ENCODE peak calls at places on chromosome 13, in six cellular contexts. One of them, this sample, is unnamed.

GRCh38 chr13:112971288-112971643 is 2.3 kb downstream of the MCF2L start:
- DNase-seq in esophagus squamous epithelium: no peak
- DNase-seq in heart left ventricle: no peak
- DNase-seq in endodermal cell: no peak
- DNase-seq in spleen: peak; percentile 46
- DNase-seq in AG10803: no peak
- DNase-seq in this sample: no peak

GRCh38 chr13:113390874-113391497 is 27.1 kb upstream of the GRTP1 start:
- DNase-seq in esophagus squamous epithelium: no peak
- DNase-seq in heart left ventricle: no peak
- DNase-seq in endodermal cell: peak; percentile 83
- DNase-seq in spleen: no peak
- DNase-seq in AG10803: no peak
- DNase-seq in this sample: no peak

GRCh38 chr13:39448831-39449230 is 154.2 kb downstream of the LHFPL6 start:
- DNase-seq in esophagus squamous epithelium: no peak
- DNase-seq in heart left ventricle: peak; percentile 43
- DNase-seq in endodermal cell: no peak
- DNase-seq in spleen: no peak
- DNase-seq in AG10803: no peak
- DNase-seq in this sample: no peak

GRCh38 chr13:113951246-113951999 is 22.5 kb downstream of the C13orf46 start:
- DNase-seq in esophagus squamous epithelium: peak; percentile 20
- DNase-seq in heart left ventricle: peak; percentile 85
- DNase-seq in endodermal cell: peak; percentile 87
- DNase-seq in spleen: peak; percentile 93
- DNase-seq in AG10803: peak; percentile 83
- DNase-seq in this sample: peak; percentile 77

GRCh38 chr13:53405616-53406015 is 377.0 kb downstream of the OLFM4 start:
- DNase-seq in esophagus squamous epithelium: no peak
- DNase-seq in heart left ventricle: no peak
- DNase-seq in endodermal cell: peak; percentile 88
- DNase-seq in spleen: no peak
- DNase-seq in AG10803: no peak
- DNase-seq in this sample: no peak

GRCh38 chr13:100098445-100099116 is 9.7 kb downstream of the PCCA start:
- DNase-seq in esophagus squamous epithelium: no peak
- DNase-seq in heart left ventricle: no peak
- DNase-seq in endodermal cell: no peak
- DNase-seq in spleen: no peak
- DNase-seq in AG10803: no peak
- DNase-seq in this sample: no peak

GRCh38 chr13:80841346-80841882 is 500.5 kb upstream of the SPRY2 start:
- DNase-seq in esophagus squamous epithelium: no peak
- DNase-seq in heart left ventricle: no peak
- DNase-seq in endodermal cell: no peak
- DNase-seq in spleen: no peak
- DNase-seq in AG10803: no peak
- DNase-seq in this sample: no peak

GRCh38 chr13:95375706-95376105 is 74.5 kb upstream of the ABCC4 start:
- DNase-seq in esophagus squamous epithelium: no peak
- DNase-seq in heart left ventricle: no peak
- DNase-seq in endodermal cell: no peak
- DNase-seq in spleen: no peak
- DNase-seq in AG10803: no peak
- DNase-seq in this sample: no peak

GRCh38 chr13:19587635-19588300 is 26.4 kb upstream of the TPTE2 start:
- DNase-seq in esophagus squamous epithelium: no peak
- DNase-seq in heart left ventricle: no peak
- DNase-seq in endodermal cell: peak; percentile 50
- DNase-seq in spleen: no peak
- DNase-seq in AG10803: peak; percentile 34
- DNase-seq in this sample: peak; percentile 62
- TF ChIP-seq CTCF in esophagus squamous epithelium: peak; percentile 33
- TF ChIP-seq CTCF in heart left ventricle: peak; percentile 43
- TF ChIP-seq CTCF in endodermal cell: peak; percentile 69
- TF ChIP-seq CTCF in spleen: peak; percentile 48
- TF ChIP-seq CTCF in AG10803: peak; percentile 41
- TF ChIP-seq CTCF in this sample: peak; percentile 27

DNA sequence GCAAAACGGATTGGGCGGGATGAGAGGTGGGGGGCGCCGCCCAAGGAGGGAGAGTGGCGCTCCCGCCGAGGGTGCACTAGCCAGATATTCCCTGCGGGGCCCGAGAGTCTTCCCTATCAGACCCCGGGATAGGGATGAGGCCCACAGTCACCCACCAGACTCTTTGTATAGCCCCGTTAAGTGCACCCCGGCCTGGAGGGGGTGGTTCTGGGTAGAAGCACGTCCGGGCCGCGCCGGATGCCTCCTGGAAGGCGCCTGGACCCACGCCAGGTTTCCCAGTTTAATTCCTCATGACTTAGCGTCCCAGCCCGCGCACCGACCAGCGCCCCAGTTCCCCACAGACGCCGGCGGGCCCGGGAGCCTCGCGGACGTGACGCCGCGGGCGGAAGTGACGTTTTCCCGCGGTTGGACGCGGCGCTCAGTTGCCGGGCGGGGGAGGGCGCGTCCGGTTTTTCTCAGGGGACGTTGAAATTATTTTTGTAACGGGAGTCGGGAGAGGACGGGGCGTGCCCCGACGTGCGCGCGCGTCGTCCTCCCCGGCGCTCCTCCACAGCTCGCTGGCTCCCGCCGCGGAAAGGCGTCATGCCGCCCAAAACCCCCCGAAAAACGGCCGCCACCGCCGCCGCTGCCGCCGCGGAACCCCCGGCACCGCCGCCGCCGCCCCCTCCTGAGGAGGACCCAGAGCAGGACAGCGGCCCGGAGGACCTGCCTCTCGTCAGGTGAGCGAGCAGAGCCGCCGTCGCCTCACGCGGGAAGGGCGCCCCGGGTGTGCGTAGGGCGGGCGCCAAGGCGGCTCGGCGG is at the start of gene RB1:
- DNase-seq in esophagus squamous epithelium: peak; percentile 47
- DNase-seq in heart left ventricle: peak; percentile 94
- DNase-seq in endodermal cell: peak; percentile 89
- DNase-seq in spleen: peak; percentile 98
- DNase-seq in AG10803: peak; percentile 89
- DNase-seq in this sample: peak; percentile 91
- TF ChIP-seq CTCF in esophagus squamous epithelium: no peak
- TF ChIP-seq CTCF in heart left ventricle: no peak
- TF ChIP-seq CTCF in endodermal cell: no peak
- TF ChIP-seq CTCF in spleen: peak; percentile 24
- TF ChIP-seq CTCF in AG10803: no peak
- TF ChIP-seq CTCF in this sample: no peak

GRCh38 chr13:45490068-45490467 is 25.3 kb downstream of the COG3 start:
- DNase-seq in esophagus squamous epithelium: no peak
- DNase-seq in heart left ventricle: no peak
- DNase-seq in endodermal cell: no peak
- DNase-seq in spleen: no peak
- DNase-seq in AG10803: no peak
- DNase-seq in this sample: no peak
- TF ChIP-seq CTCF in esophagus squamous epithelium: no peak
- TF ChIP-seq CTCF in heart left ventricle: peak; percentile 11
- TF ChIP-seq CTCF in endodermal cell: peak; percentile 71
- TF ChIP-seq CTCF in spleen: peak; percentile 25
- TF ChIP-seq CTCF in AG10803: no peak
- TF ChIP-seq CTCF in this sample: no peak

GRCh38 chr13:66462187-66462586 is 767.9 kb downstream of the PCDH9 start:
- DNase-seq in esophagus squamous epithelium: no peak
- DNase-seq in heart left ventricle: no peak
- DNase-seq in endodermal cell: no peak
- DNase-seq in spleen: no peak
- DNase-seq in AG10803: no peak
- DNase-seq in this sample: no peak
- TF ChIP-seq CTCF in esophagus squamous epithelium: no peak
- TF ChIP-seq CTCF in heart left ventricle: no peak
- TF ChIP-seq CTCF in endodermal cell: no peak
- TF ChIP-seq CTCF in spleen: no peak
- TF ChIP-seq CTCF in AG10803: no peak
- TF ChIP-seq CTCF in this sample: no peak

DNA sequence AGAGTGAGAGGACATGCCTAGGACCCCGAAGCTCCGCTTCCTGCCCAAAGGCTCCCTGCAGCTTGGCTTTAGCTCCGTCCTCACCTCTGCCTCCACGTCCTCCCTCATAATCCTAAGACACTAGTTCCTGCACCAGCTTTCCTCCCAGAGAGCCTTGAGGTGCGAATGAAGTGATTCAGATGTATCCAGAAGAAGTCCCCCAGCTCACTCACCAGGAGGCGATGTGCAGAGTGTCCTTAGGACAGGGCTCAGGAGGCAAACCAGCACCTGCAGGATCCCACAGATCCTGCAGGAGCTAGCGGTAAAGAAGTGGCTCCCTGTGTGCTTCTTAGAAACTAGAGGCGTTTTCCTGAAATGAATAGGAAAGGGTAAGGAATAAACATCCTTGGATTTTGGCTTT is 109.7 kb downstream of the HSPH1 start:
- DNase-seq in esophagus squamous epithelium: no peak
- DNase-seq in heart left ventricle: no peak
- DNase-seq in endodermal cell: peak; percentile 83
- DNase-seq in spleen: no peak
- DNase-seq in AG10803: no peak
- DNase-seq in this sample: no peak
- TF ChIP-seq CTCF in esophagus squamous epithelium: no peak
- TF ChIP-seq CTCF in heart left ventricle: no peak
- TF ChIP-seq CTCF in endodermal cell: peak; percentile 78
- TF ChIP-seq CTCF in spleen: no peak
- TF ChIP-seq CTCF in AG10803: peak; percentile 4
- TF ChIP-seq CTCF in this sample: no peak